ENCODE peak calls at places on chromosomes 5 and 9, in six cellular contexts. One of them, this sample, is unnamed. For H3K4me1 and H3K9me3, the result is how much of the 10 kb centered on the place peaks cover.

GRCh38 chr5:32231241-32231640 is 57.1 kb upstream of the GOLPH3 start:
- DNase-seq in effector memory CD4-positive, alpha-beta T cell: no peak
- DNase-seq in aorta: no peak
- DNase-seq in upper lobe of right lung: no peak
- DNase-seq in PC-3: no peak
- DNase-seq in lower lobe of right lung: no peak
- DNase-seq in this sample: no peak

GRCh38 chr9:114271556-114272510 is 51.1 kb upstream of the ORM1 start:
- DNase-seq in lower lobe of right lung: peak
- DNase-seq in aorta: peak
- DNase-seq in effector memory CD4-positive, alpha-beta T cell: no peak
- DNase-seq in upper lobe of right lung: peak
- DNase-seq in PC-3: peak
- DNase-seq in this sample: no peak

GRCh38 chr5:24786108-24786507 is 141.3 kb upstream of the CDH10 start:
- DNase-seq in effector memory CD4-positive, alpha-beta T cell: no peak
- DNase-seq in PC-3: no peak
- DNase-seq in lower lobe of right lung: no peak
- DNase-seq in aorta: no peak
- DNase-seq in upper lobe of right lung: no peak
- DNase-seq in this sample: no peak

GRCh38 chr9:26077860-26078259 is 399.6 kb upstream of the TUSC1 start:
- DNase-seq in effector memory CD4-positive, alpha-beta T cell: no peak
- DNase-seq in aorta: peak
- DNase-seq in upper lobe of right lung: peak
- DNase-seq in lower lobe of right lung: peak
- DNase-seq in PC-3: no peak
- DNase-seq in this sample: no peak

GRCh38 chr5:98455660-98456059 is 317.8 kb upstream of the RGMB start:
- DNase-seq in upper lobe of right lung: no peak
- DNase-seq in aorta: no peak
- DNase-seq in effector memory CD4-positive, alpha-beta T cell: no peak
- DNase-seq in lower lobe of right lung: no peak
- DNase-seq in PC-3: peak
- DNase-seq in this sample: no peak

GRCh38 chr5:31478901-31479300 is 53.0 kb downstream of the DROSHA start:
- DNase-seq in PC-3: no peak
- DNase-seq in lower lobe of right lung: no peak
- DNase-seq in aorta: no peak
- DNase-seq in effector memory CD4-positive, alpha-beta T cell: no peak
- DNase-seq in upper lobe of right lung: no peak
- DNase-seq in this sample: no peak

GRCh38 chr5:95723632-95724369 is 7.3 kb upstream of the RHOBTB3 start:
- DNase-seq in upper lobe of right lung: no peak
- DNase-seq in lower lobe of right lung: no peak
- DNase-seq in aorta: no peak
- DNase-seq in effector memory CD4-positive, alpha-beta T cell: no peak
- DNase-seq in PC-3: no peak
- DNase-seq in this sample: no peak

GRCh38 chr5:119360905-119361605 is 5.2 kb downstream of the TNFAIP8 start:
- DNase-seq in lower lobe of right lung: no peak
- DNase-seq in aorta: no peak
- DNase-seq in PC-3: peak
- DNase-seq in effector memory CD4-positive, alpha-beta T cell: no peak
- DNase-seq in upper lobe of right lung: no peak
- DNase-seq in this sample: no peak

GRCh38 chr9:86945868-86946711 is 1.2 kb downstream of the GAS1 start:
- DNase-seq in upper lobe of right lung: peak
- DNase-seq in aorta: peak
- DNase-seq in lower lobe of right lung: peak
- DNase-seq in effector memory CD4-positive, alpha-beta T cell: peak
- DNase-seq in PC-3: peak
- DNase-seq in this sample: peak

DNA sequence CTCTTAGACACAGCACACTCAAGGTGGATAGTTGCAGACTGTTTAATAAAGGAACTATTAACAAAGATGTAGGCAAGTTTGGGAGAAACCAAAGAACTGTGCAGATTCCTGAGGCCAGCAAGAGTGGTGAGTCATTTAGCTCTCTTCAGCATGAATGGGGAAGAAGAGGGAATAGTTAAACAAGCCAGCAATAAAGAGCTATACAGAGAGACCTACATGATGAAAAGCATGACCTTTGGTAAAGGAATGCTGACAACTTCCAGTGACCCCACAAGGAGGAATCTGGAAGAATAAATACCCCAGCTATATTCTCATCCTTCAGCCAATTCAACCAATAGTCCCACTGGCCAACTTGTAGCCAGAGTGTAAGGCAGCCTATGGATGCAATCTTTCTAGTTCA is 706.0 kb upstream of the GRAMD2B start:
- DNase-seq in upper lobe of right lung: no peak
- DNase-seq in aorta: no peak
- DNase-seq in lower lobe of right lung: no peak
- DNase-seq in effector memory CD4-positive, alpha-beta T cell: no peak
- DNase-seq in PC-3: peak
- DNase-seq in this sample: no peak
- H3K4me1 ChIP-seq in upper lobe of right lung: under half
- H3K4me1 ChIP-seq in aorta: under half
- H3K4me1 ChIP-seq in lower lobe of right lung: under half
- H3K4me1 ChIP-seq in effector memory CD4-positive, alpha-beta T cell: under half
- H3K4me1 ChIP-seq in PC-3: under half
- H3K4me1 ChIP-seq in this sample: under half

DNA sequence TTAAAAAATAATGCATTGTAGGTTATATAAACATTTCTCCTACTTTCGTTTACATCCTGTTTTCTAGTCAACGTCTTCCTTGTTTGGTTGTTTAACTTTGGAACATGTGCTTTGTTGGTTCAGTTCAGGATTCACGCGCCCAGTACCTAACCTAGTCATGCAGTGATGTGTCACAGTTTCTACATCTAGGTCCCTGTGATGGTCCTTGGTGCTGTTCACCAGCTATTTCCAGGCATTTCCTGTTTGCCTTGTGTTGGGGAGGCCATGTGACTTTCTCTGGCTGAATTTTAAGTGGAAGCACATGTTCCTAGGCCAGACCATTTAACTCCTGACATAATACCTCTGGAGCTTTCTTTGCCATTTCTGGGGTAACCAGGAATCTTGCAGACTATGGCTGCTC is 292.3 kb downstream of the SMARCA2 start:
- DNase-seq in lower lobe of right lung: no peak
- DNase-seq in effector memory CD4-positive, alpha-beta T cell: no peak
- DNase-seq in aorta: no peak
- DNase-seq in upper lobe of right lung: no peak
- DNase-seq in PC-3: no peak
- DNase-seq in this sample: no peak
- H3K9me3 ChIP-seq in lower lobe of right lung: under half
- H3K9me3 ChIP-seq in effector memory CD4-positive, alpha-beta T cell: under half
- H3K9me3 ChIP-seq in aorta: under half
- H3K9me3 ChIP-seq in upper lobe of right lung: under half
- H3K9me3 ChIP-seq in PC-3: under half
- H3K9me3 ChIP-seq in this sample: under half

GRCh38 chr9:91102269-91102668 is 259.4 kb downstream of the AUH start:
- DNase-seq in PC-3: no peak
- DNase-seq in effector memory CD4-positive, alpha-beta T cell: no peak
- DNase-seq in lower lobe of right lung: no peak
- DNase-seq in upper lobe of right lung: no peak
- DNase-seq in aorta: no peak
- DNase-seq in this sample: no peak

GRCh38 chr9:91101598-91102168 is 260.0 kb downstream of the AUH start:
- DNase-seq in effector memory CD4-positive, alpha-beta T cell: peak
- DNase-seq in aorta: no peak
- DNase-seq in lower lobe of right lung: no peak
- DNase-seq in PC-3: no peak
- DNase-seq in upper lobe of right lung: no peak
- DNase-seq in this sample: no peak

GRCh38 chr9:91100878-91101450 is 260.8 kb downstream of the AUH start:
- DNase-seq in lower lobe of right lung: no peak
- DNase-seq in PC-3: no peak
- DNase-seq in upper lobe of right lung: no peak
- DNase-seq in aorta: peak
- DNase-seq in effector memory CD4-positive, alpha-beta T cell: no peak
- DNase-seq in this sample: peak

GRCh38 chr9:91098203-91098602 is 263.5 kb downstream of the AUH start:
- DNase-seq in aorta: no peak
- DNase-seq in PC-3: no peak
- DNase-seq in effector memory CD4-positive, alpha-beta T cell: no peak
- DNase-seq in upper lobe of right lung: no peak
- DNase-seq in lower lobe of right lung: no peak
- DNase-seq in this sample: no peak

GRCh38 chr9:91099471-91099870 is 262.2 kb downstream of the AUH start:
- DNase-seq in effector memory CD4-positive, alpha-beta T cell: no peak
- DNase-seq in aorta: no peak
- DNase-seq in upper lobe of right lung: no peak
- DNase-seq in PC-3: no peak
- DNase-seq in lower lobe of right lung: no peak
- DNase-seq in this sample: no peak
- H3K27ac ChIP-seq in effector memory CD4-positive, alpha-beta T cell: no peak
- H3K27ac ChIP-seq in aorta: no peak
- H3K27ac ChIP-seq in upper lobe of right lung: no peak
- H3K27ac ChIP-seq in PC-3: peak
- H3K27ac ChIP-seq in lower lobe of right lung: no peak
- H3K27ac ChIP-seq in this sample: peak

DNA sequence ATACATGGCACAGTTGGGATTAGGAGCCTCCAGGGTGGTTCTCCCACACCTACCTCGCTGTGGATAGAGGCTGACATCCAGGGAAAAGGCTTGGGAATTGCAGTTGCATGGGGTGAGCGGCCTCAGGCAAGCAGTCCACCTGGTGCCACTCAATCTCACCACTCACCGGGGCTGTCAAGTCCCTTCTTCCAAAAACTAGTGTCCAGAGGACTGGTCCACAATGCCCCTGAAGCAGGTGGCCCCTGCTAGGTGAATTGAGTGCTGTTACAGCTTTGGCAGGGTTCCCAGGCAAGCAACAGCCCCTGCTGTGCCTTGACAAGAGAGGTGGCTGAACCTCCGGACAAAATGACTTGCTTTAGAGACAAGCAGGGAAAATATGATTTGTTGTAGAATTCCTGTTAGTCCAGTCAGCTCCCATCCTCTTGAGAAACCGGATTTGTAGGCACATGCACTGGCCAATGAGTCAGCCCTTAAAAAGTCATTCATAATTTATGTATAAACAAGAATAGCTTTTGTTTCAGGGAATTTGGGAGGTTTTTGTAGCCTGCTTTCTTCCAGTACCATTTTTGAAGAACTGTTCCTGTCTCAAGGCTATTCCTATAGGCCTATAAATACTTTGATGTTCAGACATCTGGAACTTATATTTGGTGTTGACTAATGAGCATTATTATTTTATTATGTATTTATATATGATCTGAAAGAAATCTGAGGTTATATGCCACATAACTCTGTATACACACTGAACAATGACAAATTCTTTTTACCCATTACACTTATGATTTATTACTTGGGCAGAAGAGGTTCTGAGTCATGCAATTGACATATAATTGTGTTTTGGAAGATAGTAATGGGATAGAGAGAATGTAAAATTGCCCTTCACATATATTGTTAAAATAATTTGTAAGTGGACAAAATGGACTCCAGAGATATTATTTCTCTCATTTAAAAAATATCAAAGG is 411.1 kb downstream of the ACTL7B start:
- DNase-seq in PC-3: peak
- DNase-seq in effector memory CD4-positive, alpha-beta T cell: no peak
- DNase-seq in lower lobe of right lung: no peak
- DNase-seq in aorta: peak
- DNase-seq in upper lobe of right lung: no peak
- DNase-seq in this sample: no peak
- H3K4me1 ChIP-seq in PC-3: under half
- H3K4me1 ChIP-seq in effector memory CD4-positive, alpha-beta T cell: under half
- H3K4me1 ChIP-seq in lower lobe of right lung: under half
- H3K4me1 ChIP-seq in aorta: under half
- H3K4me1 ChIP-seq in upper lobe of right lung: under half
- H3K4me1 ChIP-seq in this sample: under half

DNA sequence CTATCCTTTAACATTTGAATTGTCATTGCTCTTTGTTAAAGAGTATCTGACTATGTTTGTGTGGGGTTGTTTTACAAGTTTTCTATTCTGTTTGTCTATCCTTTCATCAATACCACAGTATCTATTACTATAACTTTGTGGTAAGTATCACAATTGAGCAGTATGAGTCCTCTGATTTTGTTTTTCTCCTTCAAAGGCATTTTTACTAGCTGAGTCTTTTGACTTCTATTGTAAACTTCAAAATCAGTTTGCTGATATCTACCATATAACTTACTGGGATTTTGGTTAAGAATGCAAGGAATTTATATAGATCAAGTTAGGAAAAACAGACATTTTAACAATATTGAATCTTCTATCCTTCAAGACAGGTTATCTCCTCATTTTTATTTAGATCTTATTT is 789.8 kb upstream of the PTPRD start:
- DNase-seq in lower lobe of right lung: no peak
- DNase-seq in upper lobe of right lung: no peak
- DNase-seq in PC-3: no peak
- DNase-seq in effector memory CD4-positive, alpha-beta T cell: no peak
- DNase-seq in aorta: no peak
- DNase-seq in this sample: no peak
- H3K9me3 ChIP-seq in lower lobe of right lung: under half
- H3K9me3 ChIP-seq in upper lobe of right lung: under half
- H3K9me3 ChIP-seq in PC-3: under half
- H3K9me3 ChIP-seq in effector memory CD4-positive, alpha-beta T cell: under half
- H3K9me3 ChIP-seq in aorta: under half
- H3K9me3 ChIP-seq in this sample: under half

This sample was measured in right lobe of liver.